ENCODE peak calls at places on chromosomes 2 and 18, in eight cellular contexts. U, A, P, M, V, T, H and O are unnamed samples.

GRCh38 chr2:17148298-17149228 is 369.7 kb downstream of the RAD51AP2 start:
- DNase-seq in U (peak; percentile 6), A (peak; percentile 36), P (no peak), M (no peak), V (no peak), T (peak; percentile 4), H (no peak), O (no peak)

GRCh38 chr18:63157293-63158011 is 162.1 kb downstream of the BCL2 start:
- DNase-seq in U (peak; percentile 58), A (no peak), P (no peak), M (no peak), V (no peak), T (peak; percentile 23), H (no peak), O (peak; percentile 78)

GRCh38 chr2:30741576-30741975 is 65.7 kb downstream of the CAPN13 start:
- DNase-seq in U (no peak), A (no peak), P (no peak), M (no peak), V (no peak), T (no peak), H (no peak), O (no peak)

GRCh38 chr2:12674644-12675328 is 42.0 kb upstream of the TRIB2 start:
- DNase-seq in U (no peak), A (no peak), P (no peak), M (no peak), V (no peak), T (no peak), H (no peak), O (no peak)

GRCh38 chr18:22342625-22343024 is 75.1 kb downstream of the CTAGE1 start:
- DNase-seq in U (no peak), A (no peak), P (peak; percentile 48), M (no peak), V (peak; percentile 95), T (no peak), H (no peak), O (no peak)

GRCh38 chr2:9990735-9991134 is 39.2 kb downstream of the GRHL1 start:
- DNase-seq in U (no peak), A (peak; percentile 41), P (no peak), M (no peak), V (no peak), T (no peak), H (no peak), O (no peak)

GRCh38 chr2:36433311-36434217 is 78.0 kb downstream of the CRIM1 start:
- DNase-seq in U (no peak), A (no peak), P (no peak), M (no peak), V (peak; percentile 66), T (no peak), H (no peak), O (no peak)

GRCh38 chr2:70670202-70670601 is 97.8 kb downstream of the ADD2 start:
- DNase-seq in U (no peak), A (no peak), P (no peak), M (no peak), V (no peak), T (no peak), H (no peak), O (no peak)

GRCh38 chr18:22069916-22070315 is 99.5 kb upstream of the GATA6 start:
- DNase-seq in U (no peak), A (no peak), P (no peak), M (no peak), V (no peak), T (no peak), H (no peak), O (no peak)

GRCh38 chr2:239638376-239638775 is 237.6 kb upstream of the HDAC4 start:
- DNase-seq in U (no peak), A (no peak), P (no peak), M (no peak), V (no peak), T (no peak), H (no peak), O (no peak)

GRCh38 chr2:119544075-119545031 is at the start of gene CFAP221:
- DNase-seq in U (peak; percentile 31), A (peak; percentile 96), P (peak; percentile 78), M (no peak), V (peak; percentile 35), T (no peak), H (peak; percentile 51), O (peak; percentile 81)

GRCh38 chr2:229445501-229446294 is 174.6 kb upstream of the PID1 start:
- DNase-seq in U (no peak), A (no peak), P (no peak), M (no peak), V (peak; percentile 75), T (no peak), H (no peak), O (no peak)

GRCh38 chr2:172246649-172247048 is 143.9 kb upstream of the DLX2 start:
- DNase-seq in U (no peak), A (no peak), P (no peak), M (no peak), V (peak; percentile 31), T (no peak), H (no peak), O (no peak)

GRCh38 chr2:197198890-197199289 is 111.7 kb downstream of the ANKRD44 start:
- DNase-seq in U (peak; percentile 87), A (no peak), P (peak; percentile 93), M (peak; percentile 79), V (no peak), T (peak; percentile 97), H (peak; percentile 75), O (peak; percentile 97)

GRCh38 chr2:191217580-191217979 is 27.6 kb upstream of the MYO1B start:
- DNase-seq in U (no peak), A (peak; percentile 5), P (no peak), M (no peak), V (peak; percentile 73), T (no peak), H (no peak), O (no peak)

GRCh38 chr2:29751390-29751789 is 170.0 kb downstream of the ALK start:
- DNase-seq in U (no peak), A (no peak), P (no peak), M (no peak), V (no peak), T (no peak), H (no peak), O (no peak)

GRCh38 chr2:155841442-155841841 is 491.1 kb downstream of the NR4A2 start:
- DNase-seq in U (no peak), A (no peak), P (no peak), M (no peak), V (peak; percentile 34), T (no peak), H (no peak), O (no peak)

GRCh38 chr2:239716536-239717318 is 308.4 kb downstream of the NDUFA10 start:
- DNase-seq in U (no peak), A (no peak), P (no peak), M (no peak), V (no peak), T (no peak), H (no peak), O (no peak)

GRCh38 chr2:231929961-231930600 is 3.9 kb upstream of the NPPC start:
- DNase-seq in U (no peak), A (peak; percentile 95), P (peak; percentile 41), M (no peak), V (no peak), T (peak; percentile 41), H (peak; percentile 26), O (peak; percentile 45)

GRCh38 chr2:68185541-68186164 is 28.0 kb downstream of the PNO1 start:
- DNase-seq in U (peak; percentile 80), A (peak; percentile 21), P (peak; percentile 73), M (peak; percentile 27), V (peak; percentile 15), T (peak; percentile 78), H (peak; percentile 55), O (peak; percentile 84)

GRCh38 chr2:72694715-72695496 is 130.9 kb downstream of the EXOC6B start:
- DNase-seq in U (no peak), A (no peak), P (no peak), M (no peak), V (peak; percentile 74), T (no peak), H (no peak), O (no peak)

GRCh38 chr18:54690198-54690597 is 99.2 kb downstream of the DYNAP start:
- DNase-seq in U (no peak), A (no peak), P (no peak), M (no peak), V (peak; percentile 57), T (no peak), H (no peak), O (no peak)

GRCh38 chr2:234691226-234691600 is 194.3 kb upstream of the ARL4C start:
- DNase-seq in U (no peak), A (no peak), P (no peak), M (no peak), V (no peak), T (no peak), H (no peak), O (no peak)

GRCh38 chr2:223884399-223884798 is 47.0 kb upstream of the AP1S3 start:
- DNase-seq in U (no peak), A (no peak), P (no peak), M (no peak), V (peak; percentile 42), T (no peak), H (no peak), O (no peak)

GRCh38 chr2:161030260-161031063 is 129.8 kb upstream of the TANK start:
- DNase-seq in U (no peak), A (no peak), P (no peak), M (no peak), V (peak; percentile 99), T (no peak), H (no peak), O (no peak)